ENCODE peak calls at places on chromosomes 1 and 21, in nine cellular contexts. F, K, Q, V, N, S, Y, J and O are unnamed samples.

GRCh38 chr1:40078512-40079333 is 18.3 kb downstream of the PPT1 start:
- DNase-seq in F (no peak), K (peak; percentile 76), Q (peak; percentile 67), V (no peak), N (peak; percentile 70), S (no peak), Y (peak; percentile 73), J (peak; percentile 58), O (no peak)

GRCh38 chr1:28915036-28915895 is 897 bp downstream of the EPB41 start:
- DNase-seq in F (no peak), K (peak; percentile 15), Q (peak; percentile 20), V (peak; percentile 49), N (peak; percentile 44), S (peak; percentile 33), Y (peak; percentile 57), J (peak; percentile 55), O (no peak)

GRCh38 chr1:95407146-95407863 is 173.3 kb downstream of the RWDD3 start:
- DNase-seq in F (no peak), K (no peak), Q (no peak), V (no peak), N (no peak), S (no peak), Y (peak; percentile 5), J (no peak), O (no peak)

GRCh38 chr1:169193191-169193850 is 86.8 kb downstream of the ATP1B1 start:
- DNase-seq in F (no peak), K (no peak), Q (peak; percentile 53), V (peak; percentile 35), N (peak; percentile 47), S (no peak), Y (peak; percentile 67), J (no peak), O (no peak)

GRCh38 chr1:11134352-11135266 is 34.9 kb upstream of the EXOSC10 start:
- DNase-seq in F (no peak), K (no peak), Q (no peak), V (no peak), N (peak; percentile 78), S (no peak), Y (no peak), J (no peak), O (no peak)

GRCh38 chr1:158830904-158831507 is at the start of gene MNDA:
- DNase-seq in F (no peak), K (no peak), Q (peak; percentile 12), V (no peak), N (no peak), S (no peak), Y (no peak), J (peak; percentile 58), O (no peak)

GRCh38 chr1:25875856-25876692 is 566 bp upstream of the PAQR7 start:
- DNase-seq in F (peak; percentile 80), K (no peak), Q (peak; percentile 59), V (no peak), N (no peak), S (peak; percentile 12), Y (peak; percentile 79), J (no peak), O (no peak)

GRCh38 chr1:2474933-2475371 is 1.1 kb upstream of the PLCH2 start:
- DNase-seq in F (no peak), K (no peak), Q (no peak), V (no peak), N (peak; percentile 96), S (no peak), Y (no peak), J (no peak), O (no peak)

GRCh38 chr1:52296345-52296744 is 69.7 kb downstream of the CC2D1B start:
- DNase-seq in F (no peak), K (peak; percentile 10), Q (peak; percentile 26), V (no peak), N (peak; percentile 60), S (no peak), Y (peak; percentile 27), J (peak; percentile 72), O (peak; percentile 41)

GRCh38 chr21:44496900-44497550 is 41.7 kb downstream of the LRRC3 start:
- DNase-seq in F (no peak), K (no peak), Q (no peak), V (no peak), N (no peak), S (no peak), Y (peak; percentile 38), J (no peak), O (no peak)

GRCh38 chr1:195894411-195894810 is 713.8 kb downstream of the KCNT2 start:
- DNase-seq in F (no peak), K (no peak), Q (no peak), V (no peak), N (no peak), S (no peak), Y (peak; percentile 7), J (no peak), O (no peak)

GRCh38 chr1:156746716-156747631 is 4.5 kb downstream of the HDGF start:
- DNase-seq in F (peak; percentile 95), K (peak; percentile 91), Q (peak; percentile 96), V (peak; percentile 95), N (peak; percentile 91), S (peak; percentile 21), Y (peak; percentile 87), J (peak; percentile 71), O (peak; percentile 98)

GRCh38 chr1:203424861-203425667 is 50.5 kb upstream of the PRELP start:
- DNase-seq in F (no peak), K (no peak), Q (no peak), V (no peak), N (peak; percentile 33), S (no peak), Y (no peak), J (no peak), O (no peak)

GRCh38 chr1:20187103-20187812 is 940 bp upstream of the PLA2G2C start:
- DNase-seq in F (no peak), K (no peak), Q (no peak), V (no peak), N (no peak), S (no peak), Y (no peak), J (no peak), O (no peak)

GRCh38 chr1:47527653-47528272 is 89.9 kb downstream of the FOXD2 start:
- DNase-seq in F (no peak), K (peak; percentile 44), Q (no peak), V (no peak), N (no peak), S (no peak), Y (peak; percentile 43), J (no peak), O (no peak)
- TF ChIP-seq CTCF in F (peak; percentile 56), K (peak; percentile 51), Q (peak; percentile 25), V (no peak), N (peak; percentile 21), S (no peak), Y (peak; percentile 40), J (peak; percentile 30), O (peak; percentile 22)

GRCh38 chr1:183331095-183331742 is 87.0 kb downstream of the NMNAT2 start:
- DNase-seq in F (no peak), K (no peak), Q (no peak), V (no peak), N (peak; percentile 40), S (no peak), Y (peak; percentile 59), J (no peak), O (no peak)
- TF ChIP-seq CTCF in F (no peak), K (no peak), Q (no peak), V (no peak), N (no peak), S (no peak), Y (no peak), J (no peak), O (no peak)

GRCh38 chr21:45855248-45855801 is 126.2 kb upstream of the COL6A1 start:
- DNase-seq in F (no peak), K (no peak), Q (no peak), V (no peak), N (no peak), S (no peak), Y (no peak), J (no peak), O (no peak)

GRCh38 chr21:45854702-45855247 is 126.8 kb upstream of the COL6A1 start:
- DNase-seq in F (no peak), K (no peak), Q (no peak), V (no peak), N (no peak), S (no peak), Y (peak; percentile 14), J (no peak), O (no peak)

GRCh38 chr21:45853703-45854342 is 127.7 kb upstream of the COL6A1 start:
- DNase-seq in F (no peak), K (no peak), Q (no peak), V (no peak), N (no peak), S (no peak), Y (no peak), J (no peak), O (no peak)

GRCh38 chr21:45850181-45850580 is 131.4 kb upstream of the COL6A1 start:
- DNase-seq in F (no peak), K (no peak), Q (no peak), V (no peak), N (no peak), S (no peak), Y (no peak), J (no peak), O (no peak)

DNA sequence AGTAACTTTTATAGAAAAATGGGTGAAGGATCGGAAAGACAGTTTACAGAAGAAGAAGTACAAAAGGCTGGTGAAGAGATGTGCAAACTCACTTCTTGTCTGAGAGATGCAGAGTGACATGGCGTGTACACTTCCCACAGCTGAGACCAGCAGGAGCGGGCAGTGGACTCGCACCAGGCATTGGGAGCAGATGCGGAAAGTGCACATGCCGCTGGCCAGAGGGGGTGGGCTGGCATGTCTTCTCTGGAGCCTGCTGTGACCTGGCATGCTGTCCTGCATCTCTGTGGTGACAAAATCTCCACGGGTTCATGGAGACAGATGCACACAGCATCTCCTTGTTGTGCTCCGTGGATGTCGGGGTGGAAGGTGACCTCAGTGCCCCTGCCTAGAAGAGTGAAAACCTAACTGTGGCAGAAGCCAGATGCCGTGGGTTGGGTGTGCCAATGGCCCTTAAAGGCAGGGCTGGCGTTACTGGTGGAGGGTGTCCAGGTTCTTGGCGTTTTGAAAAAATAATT is 128.6 kb upstream of the COL6A1 start:
- DNase-seq in F (no peak), K (no peak), Q (no peak), V (no peak), N (no peak), S (no peak), Y (no peak), J (no peak), O (no peak)
- TF ChIP-seq CTCF in F (no peak), K (no peak), Q (no peak), V (no peak), N (no peak), S (no peak), Y (no peak), J (no peak), O (no peak)

GRCh38 chr1:1058921-1059493 is 15.1 kb downstream of the RNF223 start:
- DNase-seq in F (no peak), K (peak; percentile 58), Q (no peak), V (no peak), N (no peak), S (no peak), Y (no peak), J (no peak), O (no peak)
- TF ChIP-seq CTCF in F (peak; percentile 24), K (peak; percentile 78), Q (no peak), V (no peak), N (peak; percentile 47), S (no peak), Y (no peak), J (peak; percentile 53), O (no peak)